ENCODE peak calls at places on chromosomes 6 and 20, in seven cellular contexts. F is pancreas, T is mesenchymal stem cell, C is brain microvascular endothelial cell, E is IMR-90, Z is right atrium auricular region, X is SK-N-SH. Q is an unnamed sample.

GRCh38 chr6:36095497-36096391 is 34.6 kb upstream of the MAPK13 start:
- DNase-seq in F (no peak), T (no peak), C (no peak), E (no peak), Z (no peak), X (no peak), Q (no peak)

GRCh38 chr6:132067286-132067685 is 116.1 kb upstream of the CCN2 start:
- DNase-seq in F (no peak), T (peak), C (no peak), E (peak), Z (no peak), X (no peak), Q (no peak)

GRCh38 chr6:6330407-6330806 is 9.9 kb upstream of the F13A1 start:
- DNase-seq in F (no peak), T (no peak), C (no peak), E (no peak), Z (no peak), X (no peak), Q (no peak)

GRCh38 chr6:161233986-161234620 is 39.8 kb downstream of the AGPAT4 start:
- DNase-seq in F (no peak), T (peak), C (peak), E (peak), Z (peak), X (peak), Q (peak)

GRCh38 chr6:63910863-63911665 is 275.5 kb downstream of the PHF3 start:
- DNase-seq in F (no peak), T (peak), C (no peak), E (no peak), Z (no peak), X (no peak), Q (no peak)

GRCh38 chr6:1991332-1991878 is 254.0 kb downstream of the GMDS start:
- DNase-seq in F (no peak), T (no peak), C (no peak), E (no peak), Z (no peak), X (no peak), Q (no peak)

GRCh38 chr20:17852323-17852722 is 116.3 kb downstream of the SNX5 start:
- DNase-seq in F (no peak), T (no peak), C (no peak), E (no peak), Z (no peak), X (no peak), Q (no peak)

GRCh38 chr6:77337392-77337791 is 125.9 kb downstream of the HTR1B start:
- DNase-seq in F (no peak), T (no peak), C (no peak), E (no peak), Z (no peak), X (no peak), Q (no peak)

GRCh38 chr6:106732541-106732940 is 103.2 kb downstream of the QRSL1 start:
- DNase-seq in F (no peak), T (no peak), C (no peak), E (no peak), Z (no peak), X (no peak), Q (no peak)

GRCh38 chr6:166031275-166031674 is 136.4 kb downstream of the TBXT start:
- DNase-seq in F (no peak), T (no peak), C (no peak), E (no peak), Z (no peak), X (no peak), Q (no peak)

GRCh38 chr6:31874836-31875572 is 3.8 kb downstream of the SLC44A4 start:
- DNase-seq in F (no peak), T (no peak), C (no peak), E (peak), Z (no peak), X (no peak), Q (no peak)

GRCh38 chr20:20892328-20892727 is 179.9 kb upstream of the RALGAPA2 start:
- DNase-seq in F (no peak), T (no peak), C (no peak), E (no peak), Z (no peak), X (no peak), Q (no peak)

GRCh38 chr6:35494161-35494563 is 2.7 kb downstream of the TEAD3 start:
- DNase-seq in F (no peak), T (peak), C (no peak), E (peak), Z (no peak), X (peak), Q (no peak)

GRCh38 chr20:35490736-35491181 is 35.4 kb downstream of the CEP250 start:
- DNase-seq in F (no peak), T (no peak), C (no peak), E (no peak), Z (no peak), X (no peak), Q (peak)

GRCh38 chr20:56515657-56516381 is 8.7 kb upstream of the FAM209A start:
- DNase-seq in F (no peak), T (peak), C (no peak), E (peak), Z (no peak), X (peak), Q (no peak)

GRCh38 chr20:48813930-48814546 is 13.8 kb downstream of the PREX1 start:
- DNase-seq in F (no peak), T (no peak), C (no peak), E (no peak), Z (no peak), X (no peak), Q (no peak)

GRCh38 chr20:63668351-63668750 is 10.2 kb downstream of the RTEL1 start:
- DNase-seq in F (no peak), T (no peak), C (no peak), E (no peak), Z (no peak), X (no peak), Q (no peak)

GRCh38 chr6:45703041-45703739 is 312.5 kb downstream of the CLIC5 start:
- DNase-seq in F (no peak), T (peak), C (no peak), E (peak), Z (no peak), X (no peak), Q (no peak)

GRCh38 chr20:13331536-13331935 is 110.5 kb downstream of the ISM1 start:
- DNase-seq in F (no peak), T (peak), C (no peak), E (no peak), Z (no peak), X (no peak), Q (no peak)

GRCh38 chr6:150719099-150719767 is 119.5 kb downstream of the PLEKHG1 start:
- DNase-seq in F (no peak), T (no peak), C (no peak), E (peak), Z (no peak), X (no peak), Q (no peak)

GRCh38 chr20:50695144-50695872 is 4.0 kb upstream of the RIPOR3 start:
- DNase-seq in F (no peak), T (no peak), C (no peak), E (no peak), Z (peak), X (no peak), Q (no peak)

GRCh38 chr6:113690255-113690956 is 166.7 kb upstream of the MARCKS start:
- DNase-seq in F (no peak), T (peak), C (peak), E (peak), Z (no peak), X (peak), Q (no peak)

GRCh38 chr6:132003516-132004178 is 52.5 kb upstream of the CCN2 start:
- DNase-seq in F (no peak), T (no peak), C (no peak), E (no peak), Z (no peak), X (no peak), Q (no peak)

GRCh38 chr6:150310539-150310938 is 58.3 kb upstream of the IYD start:
- DNase-seq in F (no peak), T (no peak), C (no peak), E (no peak), Z (no peak), X (no peak), Q (no peak)

GRCh38 chr20:20455945-20456344 is 88.0 kb downstream of the INSM1 start:
- DNase-seq in F (no peak), T (no peak), C (no peak), E (no peak), Z (no peak), X (no peak), Q (no peak)

GRCh38 chr6:33668914-33669313 is 42.6 kb downstream of the UQCC2 start:
- DNase-seq in F (no peak), T (no peak), C (no peak), E (no peak), Z (no peak), X (no peak), Q (no peak)

GRCh38 chr20:18052856-18053255 is 4.9 kb downstream of the OVOL2 start:
- DNase-seq in F (no peak), T (no peak), C (no peak), E (no peak), Z (no peak), X (no peak), Q (no peak)

GRCh38 chr6:111377558-111378120 is 105.4 kb downstream of the REV3L start:
- DNase-seq in F (no peak), T (peak), C (no peak), E (peak), Z (no peak), X (no peak), Q (no peak)

GRCh38 chr6:133956413-133957049 is 3.5 kb downstream of the TBPL1 start:
- DNase-seq in F (no peak), T (no peak), C (no peak), E (no peak), Z (no peak), X (no peak), Q (no peak)

GRCh38 chr6:73058736-73059135 is 166.6 kb downstream of the KHDC1L start:
- DNase-seq in F (no peak), T (no peak), C (no peak), E (no peak), Z (no peak), X (no peak), Q (no peak)

GRCh38 chr6:100216760-100217159 is 222.7 kb upstream of the MCHR2 start:
- DNase-seq in F (no peak), T (no peak), C (no peak), E (no peak), Z (no peak), X (no peak), Q (no peak)

GRCh38 chr20:17281478-17281877 is 54.6 kb downstream of the PCSK2 start:
- DNase-seq in F (no peak), T (no peak), C (no peak), E (peak), Z (no peak), X (peak), Q (peak)

GRCh38 chr6:91087864-91088263 is 501.0 kb upstream of the MAP3K7 start:
- DNase-seq in F (no peak), T (no peak), C (no peak), E (no peak), Z (no peak), X (no peak), Q (no peak)

GRCh38 chr6:33172307-33173227 is 19.7 kb downstream of the COL11A2 start:
- DNase-seq in F (no peak), T (peak), C (peak), E (peak), Z (no peak), X (no peak), Q (no peak)

GRCh38 chr20:23114018-23114417 is 27.9 kb upstream of the CD93 start:
- DNase-seq in F (no peak), T (no peak), C (no peak), E (no peak), Z (no peak), X (no peak), Q (no peak)

GRCh38 chr6:65745614-65746013 is 38.6 kb upstream of the EYS start:
- DNase-seq in F (no peak), T (no peak), C (no peak), E (no peak), Z (no peak), X (no peak), Q (no peak)

GRCh38 chr20:19817017-19817416 is 59.0 kb downstream of the RIN2 start:
- DNase-seq in F (no peak), T (peak), C (peak), E (peak), Z (no peak), X (no peak), Q (peak)

GRCh38 chr6:30724906-30725667 is 4.9 kb downstream of the TUBB start:
- DNase-seq in F (no peak), T (no peak), C (no peak), E (peak), Z (no peak), X (no peak), Q (no peak)

GRCh38 chr6:30725713-30726505 is 5.8 kb downstream of the TUBB start:
- DNase-seq in F (no peak), T (peak), C (no peak), E (peak), Z (no peak), X (peak), Q (no peak)

GRCh38 chr6:30727920-30728605 is 7.9 kb downstream of the TUBB start:
- DNase-seq in F (no peak), T (peak), C (no peak), E (peak), Z (no peak), X (peak), Q (peak)

GRCh38 chr6:30730611-30731435 is 10.7 kb downstream of the TUBB start:
- DNase-seq in F (peak), T (peak), C (no peak), E (peak), Z (no peak), X (peak), Q (peak)

DNA sequence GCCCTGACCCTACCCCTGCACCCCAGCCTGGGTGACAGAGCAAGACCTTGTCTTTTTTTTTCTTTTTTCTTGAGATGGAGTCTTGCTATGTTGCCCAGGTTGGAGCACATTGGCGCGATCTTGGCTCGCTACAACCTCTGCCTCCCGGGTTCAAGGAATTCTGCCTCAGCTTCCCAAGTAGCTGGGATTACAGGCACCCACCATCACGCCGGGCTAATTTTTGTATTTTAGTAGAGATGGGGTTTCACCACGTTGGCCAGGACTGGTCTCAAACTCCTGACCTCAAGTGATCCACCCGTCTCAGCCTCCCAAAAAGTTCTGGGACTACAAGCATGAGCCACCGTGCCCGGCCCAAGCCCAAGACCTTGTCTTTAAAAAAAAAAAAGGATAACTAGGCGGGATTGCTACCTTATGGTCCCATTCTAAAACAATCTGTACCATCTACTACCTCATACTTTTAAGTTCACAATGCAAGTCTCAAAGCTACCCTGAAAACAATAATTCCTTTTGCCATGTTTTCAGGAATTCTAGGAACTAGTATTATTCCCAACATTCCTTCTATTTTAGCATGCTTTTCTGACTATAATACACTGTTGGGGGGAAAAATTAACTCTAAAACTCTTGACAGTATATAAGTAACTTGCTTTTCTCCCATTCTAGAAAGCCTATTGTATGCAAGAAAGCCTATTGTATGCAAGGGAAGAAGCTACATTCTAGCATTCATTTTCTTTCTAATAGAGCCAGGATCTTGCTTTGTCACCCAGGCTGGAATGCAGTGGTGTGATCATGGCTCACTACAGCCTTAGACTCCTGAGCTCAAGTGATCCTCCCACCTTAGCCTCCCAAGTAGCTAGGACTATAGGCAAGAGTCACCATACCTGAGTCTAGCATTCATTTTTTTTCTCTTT is 6.6 kb downstream of the TUBB start:
- DNase-seq in F (no peak), T (peak), C (no peak), E (peak), Z (no peak), X (no peak), Q (no peak)
- H3K27ac ChIP-seq in F (no peak), T (peak), C (peak), E (no peak), Z (no peak), X (peak), Q (no peak)

GRCh38 chr20:62274332-62275262 is 28.2 kb upstream of the ADRM1 start:
- DNase-seq in F (no peak), T (no peak), C (no peak), E (no peak), Z (no peak), X (no peak), Q (no peak)

GRCh38 chr20:62275263-62275619 is 27.6 kb upstream of the ADRM1 start:
- DNase-seq in F (no peak), T (no peak), C (no peak), E (no peak), Z (no peak), X (no peak), Q (no peak)

GRCh38 chr20:62276448-62276847 is 26.3 kb upstream of the ADRM1 start:
- DNase-seq in F (peak), T (no peak), C (no peak), E (no peak), Z (no peak), X (no peak), Q (no peak)

GRCh38 chr20:62280303-62280702 is 22.5 kb upstream of the ADRM1 start:
- DNase-seq in F (no peak), T (no peak), C (no peak), E (no peak), Z (no peak), X (no peak), Q (no peak)

GRCh38 chr20:62277253-62277652 is 25.5 kb upstream of the ADRM1 start:
- DNase-seq in F (peak), T (no peak), C (no peak), E (no peak), Z (no peak), X (no peak), Q (no peak)
- H3K27ac ChIP-seq in F (no peak), T (no peak), C (no peak), E (no peak), Z (peak), X (no peak), Q (no peak)

DNA sequence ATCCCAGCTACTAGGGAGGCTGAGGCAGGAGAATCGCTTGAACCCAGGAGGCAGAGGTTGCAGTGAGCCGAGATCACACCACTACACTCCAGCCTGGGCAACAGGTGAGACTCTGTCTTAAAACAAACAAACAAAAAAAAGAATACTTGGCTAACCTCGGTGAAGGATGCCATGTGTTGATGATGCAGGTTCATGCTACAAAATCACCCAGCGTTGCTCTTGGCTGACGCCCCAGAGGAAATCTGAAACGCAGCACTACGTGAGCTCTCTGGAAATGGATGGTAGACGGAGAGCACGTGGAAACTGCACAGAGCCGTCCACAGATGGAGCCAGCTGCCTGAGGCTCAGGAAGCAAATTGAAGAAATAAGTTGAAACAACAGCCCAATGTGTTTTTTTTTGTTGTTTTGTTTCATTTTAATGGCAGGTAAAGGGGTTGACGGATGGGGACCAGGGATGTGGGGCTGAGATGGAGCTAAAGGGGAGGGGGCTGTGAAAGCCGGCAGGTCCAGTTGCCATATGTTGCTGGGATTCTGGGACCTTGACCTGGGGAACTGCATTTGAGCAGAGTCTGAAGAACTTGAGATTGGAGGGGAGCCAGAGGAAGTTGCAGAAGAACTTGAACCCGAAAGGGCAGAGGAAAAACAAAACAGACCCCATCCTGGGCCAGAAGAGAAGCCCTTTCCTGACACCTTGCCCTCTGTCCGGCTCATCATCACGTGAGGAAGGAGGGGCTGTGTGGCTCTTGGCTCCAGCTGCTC is 12.8 kb upstream of the MANBAL start:
- DNase-seq in F (no peak), T (peak), C (peak), E (peak), Z (no peak), X (peak), Q (peak)
- H3K27ac ChIP-seq in F (no peak), T (no peak), C (no peak), E (peak), Z (no peak), X (no peak), Q (peak)

GRCh38 chr6:26198626-26199056 is 111.4 kb downstream of the HFE start:
- DNase-seq in F (no peak), T (no peak), C (no peak), E (peak), Z (no peak), X (no peak), Q (no peak)

GRCh38 chr6:26195924-26196845 is 109.0 kb downstream of the HFE start:
- DNase-seq in F (no peak), T (peak), C (no peak), E (peak), Z (no peak), X (no peak), Q (no peak)

GRCh38 chr6:26196846-26197683 is 109.8 kb downstream of the HFE start:
- DNase-seq in F (no peak), T (peak), C (peak), E (peak), Z (peak), X (peak), Q (peak)

GRCh38 chr6:26199057-26199772 is 112.0 kb downstream of the HFE start:
- DNase-seq in F (peak), T (peak), C (peak), E (peak), Z (peak), X (peak), Q (peak)

GRCh38 chr6:26197736-26198625 is 110.8 kb downstream of the HFE start:
- DNase-seq in F (no peak), T (peak), C (no peak), E (peak), Z (no peak), X (no peak), Q (peak)
- H3K27ac ChIP-seq in F (peak), T (peak), C (peak), E (peak), Z (peak), X (peak), Q (peak)